ENCODE peak calls at places on chromosomes 12 and 14, in eight cellular contexts. Y, X, K, P, E, S, L and T are unnamed samples.
A peak's percentile ranks its signal among the peaks of the same experiment; 100 is the strongest.

GRCh38 chr12:60529261-60529660 is 933.4 kb downstream of the SLC16A7 start:
- DNase-seq in E (no peak), Y (no peak), X (no peak), S (no peak), L (no peak), P (no peak), K (no peak), T (no peak)

GRCh38 chr14:99333841-99334240 is 61.8 kb upstream of the BCL11B start:
- DNase-seq in X (no peak), S (no peak), L (no peak), K (no peak), E (no peak), P (no peak), Y (no peak), T (peak; percentile 62)

GRCh38 chr12:124426594-124427550 is 132.0 kb downstream of the RFLNA start:
- DNase-seq in Y (no peak), K (no peak), L (no peak), E (no peak), S (no peak), X (no peak), P (no peak), T (peak; percentile 30)

GRCh38 chr14:71931492-71932228 is 569 bp upstream of the RGS6 start:
- DNase-seq in Y (no peak), X (no peak), K (peak; percentile 29), P (no peak), L (no peak), E (no peak), S (no peak), T (no peak)

GRCh38 chr12:13727707-13728147 is 253.7 kb downstream of the GRIN2B start:
- DNase-seq in P (no peak), E (no peak), X (no peak), K (no peak), Y (no peak), L (no peak), S (no peak), T (peak; percentile 83)

GRCh38 chr14:70845601-70846000 is 36.3 kb upstream of the MAP3K9 start:
- DNase-seq in L (no peak), K (no peak), P (no peak), S (no peak), X (no peak), Y (no peak), E (no peak), T (peak; percentile 81)

GRCh38 chr14:57057803-57058202 is 210.9 kb downstream of the EXOC5 start:
- DNase-seq in E (peak; percentile 94), X (no peak), L (no peak), P (no peak), K (no peak), Y (no peak), S (no peak), T (no peak)

GRCh38 chr12:101127521-101128219 is 82.4 kb downstream of the SLC5A8 start:
- DNase-seq in Y (no peak), E (no peak), P (no peak), K (no peak), X (no peak), L (no peak), S (no peak), T (no peak)

GRCh38 chr12:68236421-68237059 is 10.9 kb upstream of the IL26 start:
- DNase-seq in P (peak; percentile 7), S (peak; percentile 8), L (peak; percentile 8), Y (no peak), E (peak; percentile 17), X (no peak), K (no peak), T (peak; percentile 26)

GRCh38 chr14:95191445-95192199 is 34.3 kb upstream of the DICER1 start:
- DNase-seq in P (no peak), S (no peak), X (no peak), E (no peak), L (no peak), Y (no peak), K (no peak), T (no peak)

GRCh38 chr14:105472496-105472991 is 2.1 kb upstream of the CRIP2 start:
- DNase-seq in S (no peak), Y (no peak), K (peak; percentile 42), L (no peak), P (no peak), E (no peak), X (no peak), T (peak; percentile 82)

GRCh38 chr14:64654931-64655330 is 49.3 kb upstream of the PLEKHG3 start:
- DNase-seq in S (no peak), L (no peak), X (no peak), K (no peak), P (no peak), Y (no peak), E (no peak), T (no peak)

GRCh38 chr12:18275974-18276373 is 14.7 kb downstream of the PIK3C2G start:
- DNase-seq in X (no peak), K (no peak), S (no peak), Y (no peak), L (no peak), E (no peak), P (no peak), T (no peak)

GRCh38 chr12:3077572-3078081 is 448 bp downstream of the TSPAN9 start:
- DNase-seq in K (peak; percentile 27), X (peak; percentile 31), P (no peak), L (no peak), Y (no peak), E (no peak), S (no peak), T (no peak)

GRCh38 chr12:63396135-63396534 is 245.1 kb upstream of the AVPR1A start:
- DNase-seq in S (no peak), L (no peak), Y (no peak), X (no peak), P (no peak), K (no peak), E (no peak), T (no peak)

GRCh38 chr14:21255385-21256101 is 13.7 kb downstream of the HNRNPC start:
- DNase-seq in P (no peak), E (no peak), X (no peak), S (no peak), L (no peak), Y (no peak), K (no peak), T (no peak)

GRCh38 chr12:53204351-53204750 is 2.7 kb downstream of the ITGB7 start:
- DNase-seq in Y (no peak), E (no peak), X (no peak), L (no peak), S (no peak), P (no peak), K (no peak), T (no peak)

GRCh38 chr14:22563987-22564386 is 25.0 kb downstream of the DAD1 start:
- DNase-seq in X (no peak), S (no peak), P (no peak), E (no peak), L (no peak), Y (no peak), K (no peak), T (no peak)